ENCODE peak calls at places on chromosomes 1 and 21, in six cellular contexts. A is body of pancreas; D is pulmonary artery endothelial cell; G is stimulated activated CD8-positive, alpha-beta memory T cell treated with anti-CD3 and anti-CD28 coated beads, Interleukin-2, amount 100 ng/mL, for 1 hour; Z is nephron progenitor cell; M is T47D. F is an unnamed sample.

GRCh38 chr1:59730759-59731478 is 83.8 kb upstream of the HOOK1 start:
- DNase-seq in D (peak), Z (no peak), A (peak), M (no peak), G (no peak), F (no peak)

GRCh38 chr1:110524311-110525249 is 5.6 kb upstream of the KCNA10 start:
- DNase-seq in D (peak), G (peak), Z (peak), M (peak), A (peak), F (peak)

GRCh38 chr1:17222557-17222956 is 17.6 kb downstream of the PADI1 start:
- DNase-seq in D (no peak), M (no peak), G (no peak), A (no peak), Z (no peak), F (no peak)

GRCh38 chr1:237684236-237684635 is 206.5 kb downstream of the ZP4 start:
- DNase-seq in A (no peak), G (no peak), Z (no peak), D (no peak), M (no peak), F (no peak)

GRCh38 chr1:9449106-9449627 is 90.1 kb upstream of the SLC25A33 start:
- DNase-seq in M (no peak), Z (no peak), A (peak), D (no peak), G (no peak), F (no peak)

GRCh38 chr1:224328644-224329043 is 1.3 kb downstream of the NVL start:
- DNase-seq in M (no peak), A (no peak), G (no peak), Z (no peak), D (no peak), F (no peak)

GRCh38 chr21:38811257-38811656 is 5.5 kb downstream of the ETS2 start:
- DNase-seq in M (no peak), A (no peak), D (peak), G (no peak), Z (no peak), F (no peak)

GRCh38 chr1:211885746-211886522 is 55.4 kb upstream of the LPGAT1 start:
- DNase-seq in D (no peak), A (no peak), M (no peak), Z (peak), G (no peak), F (no peak)

GRCh38 chr1:50080904-50081586 is 27.7 kb upstream of the ELAVL4 start:
- DNase-seq in Z (no peak), A (peak), D (no peak), G (no peak), M (peak), F (peak)

GRCh38 chr1:115175596-115175995 is 86.3 kb upstream of the TSPAN2 start:
- DNase-seq in M (no peak), A (no peak), G (no peak), D (no peak), Z (no peak), F (no peak)

F was measured in BE2C.